ENCODE peak calls at places on chromosomes 2 and 18, in four cellular contexts. H is heart left ventricle, B is AG04450, T is RWPE1. M is an unnamed sample.

GRCh38 chr2:173659522-173659921 is 304.9 kb downstream of the CDCA7 start:
- DNase-seq in H (no peak), B (no peak), T (no peak), M (no peak)

GRCh38 chr18:2451556-2451955 is 119.7 kb downstream of the METTL4 start:
- DNase-seq in H (no peak), B (no peak), T (no peak), M (no peak)

GRCh38 chr2:3299130-3299529 is 78.5 kb downstream of the EIPR1 start:
- DNase-seq in H (peak; percentile 42), B (no peak), T (no peak), M (no peak)

GRCh38 chr18:74420491-74420890 is 36.6 kb downstream of the DIPK1C start:
- DNase-seq in H (peak; percentile 74), B (no peak), T (no peak), M (no peak)

GRCh38 chr18:33751613-33752221 is 173.7 kb downstream of the ASXL3 start:
- DNase-seq in H (no peak), B (no peak), T (no peak), M (peak; percentile 17)

GRCh38 chr2:85746313-85747004 is 7.3 kb upstream of the ATOH8 start:
- DNase-seq in H (no peak), B (no peak), T (no peak), M (no peak)

GRCh38 chr2:55902971-55903370 is 20.6 kb downstream of the EFEMP1 start:
- DNase-seq in H (no peak), B (no peak), T (no peak), M (no peak)

GRCh38 chr2:157620956-157621355 is 7.7 kb downstream of the ACVR1C start:
- DNase-seq in H (no peak), B (no peak), T (no peak), M (no peak)

GRCh38 chr18:75009296-75009695 is 199.6 kb downstream of the PTGR3 start:
- DNase-seq in H (no peak), B (no peak), T (no peak), M (no peak)

GRCh38 chr2:23669413-23670244 is 257.3 kb downstream of the ATAD2B start:
- DNase-seq in H (peak; percentile 81), B (no peak), T (peak; percentile 82), M (peak; percentile 90)

GRCh38 chr2:85164145-85164559 is 31.0 kb downstream of the TCF7L1 start:
- DNase-seq in H (no peak), B (no peak), T (no peak), M (no peak)

GRCh38 chr2:20573611-20574422 is 77.1 kb downstream of the HS1BP3 start:
- DNase-seq in H (no peak), B (peak; percentile 58), T (no peak), M (no peak)

GRCh38 chr2:70418514-70418913 is 116.6 kb upstream of the FAM136A start:
- DNase-seq in H (no peak), B (no peak), T (no peak), M (no peak)

GRCh38 chr2:234996467-234997270 is 44.9 kb downstream of the SH3BP4 start:
- DNase-seq in H (no peak), B (peak; percentile 63), T (no peak), M (peak; percentile 31)

DNA sequence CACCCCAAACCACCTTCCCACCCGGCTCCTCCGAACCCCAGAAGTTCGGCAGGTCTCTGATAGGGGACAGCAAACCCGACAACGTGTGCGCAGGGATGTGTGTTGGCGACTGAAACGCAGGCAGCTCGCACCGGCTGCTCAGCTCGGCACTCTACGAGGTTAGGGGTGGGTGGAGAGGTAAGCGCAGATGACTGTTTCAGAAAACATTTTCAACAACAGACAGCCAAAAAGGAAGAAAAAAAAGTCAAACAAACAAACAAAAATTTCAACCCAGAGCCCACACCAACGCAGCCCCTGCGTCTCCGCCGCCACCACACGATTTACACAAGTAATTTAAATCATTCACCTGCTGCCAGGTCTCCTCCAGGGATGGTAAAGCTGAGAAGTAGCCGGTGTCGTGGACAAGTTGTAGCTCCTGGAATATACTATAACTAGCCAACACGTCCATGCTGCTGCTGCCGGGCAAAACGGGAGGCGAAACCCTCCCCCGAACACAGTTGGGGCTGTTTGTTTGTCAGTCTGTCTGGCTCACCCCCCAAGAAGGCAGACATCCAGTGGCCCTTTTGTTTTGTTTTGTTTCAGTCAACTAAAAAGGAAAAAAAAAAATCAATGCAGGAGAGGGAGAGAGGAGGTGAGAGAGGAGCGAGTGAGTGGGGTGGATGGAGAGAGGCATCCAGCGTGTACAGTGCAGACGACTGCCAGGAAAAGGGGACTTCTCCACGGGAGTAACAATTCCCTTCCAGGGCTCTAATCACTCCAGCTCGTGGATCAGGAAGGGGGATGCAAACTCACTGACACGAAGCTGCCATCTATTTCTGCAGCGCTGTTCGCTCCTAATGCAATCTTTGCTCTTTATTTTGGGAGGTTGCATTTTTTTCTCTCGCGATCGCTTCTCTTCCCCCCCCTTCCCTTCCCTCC is at the start of gene KLF7:
- DNase-seq in H (peak; percentile 74), B (no peak), T (no peak), M (peak; percentile 36)
- TF ChIP-seq CTCF in H (no peak), B (no peak), T (no peak), M (no peak)

GRCh38 chr2:143231257-143231650 is 102.0 kb downstream of the ARHGAP15 start:
- DNase-seq in H (no peak), B (no peak), T (no peak), M (no peak)
- TF ChIP-seq CTCF in H (no peak), B (no peak), T (no peak), M (no peak)

GRCh38 chr2:227360351-227360750 is 18.8 kb downstream of the TM4SF20 start:
- DNase-seq in H (no peak), B (no peak), T (no peak), M (no peak)

GRCh38 chr2:227366861-227367800 is 12.0 kb downstream of the TM4SF20 start:
- DNase-seq in H (no peak), B (peak; percentile 55), T (no peak), M (peak; percentile 93)

GRCh38 chr2:227365833-227366232 is 13.3 kb downstream of the TM4SF20 start:
- DNase-seq in H (no peak), B (no peak), T (no peak), M (no peak)

DNA sequence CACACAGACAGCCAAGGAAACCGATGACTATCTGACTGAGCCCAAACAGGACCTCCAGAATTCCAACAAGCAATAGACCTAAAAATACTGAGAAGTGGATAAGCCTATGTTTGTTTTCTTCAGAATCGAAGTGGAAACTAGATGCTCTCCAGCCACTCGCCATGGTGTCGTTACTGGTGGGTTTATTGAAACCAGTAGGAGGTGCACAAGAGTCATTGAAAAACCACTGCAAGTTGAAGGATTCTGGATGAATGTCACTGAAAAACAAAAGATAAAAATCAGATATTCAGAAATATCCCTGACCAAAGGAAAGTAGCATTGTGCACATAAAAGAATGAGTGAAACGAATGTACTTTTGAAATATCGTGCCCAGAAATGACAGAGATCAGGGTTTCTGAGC is 15.3 kb downstream of the TM4SF20 start:
- DNase-seq in H (no peak), B (no peak), T (no peak), M (peak; percentile 38)
- TF ChIP-seq CTCF in H (peak; percentile 31), B (no peak), T (no peak), M (no peak)

DNA sequence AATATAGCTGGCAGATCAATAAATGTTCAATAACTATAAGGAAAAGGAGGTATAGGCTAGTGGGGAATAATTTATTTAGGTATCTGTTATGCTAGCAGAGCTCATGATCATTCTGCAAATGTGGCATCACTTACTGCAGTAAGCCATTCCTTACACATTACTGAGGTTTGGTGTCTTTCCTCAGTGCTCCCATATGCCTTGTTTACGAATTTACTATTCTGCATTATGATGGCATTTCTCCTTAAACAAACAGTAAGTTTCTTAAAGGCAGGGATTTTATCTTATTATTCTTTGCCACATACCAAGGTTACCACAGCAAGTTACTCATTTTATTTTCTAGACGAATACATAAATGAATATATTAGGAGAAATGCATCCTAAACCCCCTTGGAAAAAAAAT is 88.4 kb downstream of the DSEL start:
- DNase-seq in H (no peak), B (no peak), T (no peak), M (no peak)
- TF ChIP-seq CTCF in H (no peak), B (no peak), T (no peak), M (no peak)

GRCh38 chr2:61995515-61995914 is 90.0 kb downstream of the COMMD1 start:
- DNase-seq in H (no peak), B (no peak), T (no peak), M (no peak)

GRCh38 chr2:61995059-61995458 is 89.6 kb downstream of the COMMD1 start:
- DNase-seq in H (no peak), B (no peak), T (no peak), M (no peak)

GRCh38 chr2:61988462-61989366 is 83.2 kb downstream of the COMMD1 start:
- DNase-seq in H (no peak), B (no peak), T (no peak), M (peak; percentile 45)

DNA sequence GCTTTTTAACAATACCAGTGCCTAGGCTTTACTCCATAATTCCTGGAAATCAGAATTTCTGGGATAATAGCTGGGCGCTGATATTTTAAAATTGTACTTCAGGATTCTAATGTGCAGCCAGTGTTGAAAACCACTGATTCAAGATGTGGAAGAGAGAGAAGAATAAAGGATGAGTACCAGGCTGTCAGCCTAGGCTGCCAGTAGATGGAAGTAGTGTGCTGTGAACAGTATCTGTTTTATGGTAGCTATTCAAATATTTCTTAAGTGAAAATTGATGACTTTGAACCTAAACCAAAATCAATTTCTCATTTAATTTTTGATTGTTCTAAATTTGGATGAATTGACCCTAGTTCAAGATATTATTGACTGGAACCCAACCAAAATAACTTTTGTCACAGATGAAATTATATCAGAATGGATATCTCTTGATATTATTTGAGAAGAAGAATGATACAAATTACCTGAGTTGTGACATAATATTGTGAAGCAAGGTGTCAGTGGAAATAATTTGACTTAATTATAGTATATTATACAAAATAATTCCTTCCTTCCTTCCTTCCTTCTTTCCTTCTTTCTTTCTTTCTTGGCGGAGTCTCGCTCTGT is 88.0 kb downstream of the COMMD1 start:
- DNase-seq in H (no peak), B (peak; percentile 11), T (peak; percentile 50), M (peak; percentile 54)
- TF ChIP-seq CTCF in H (peak; percentile 55), B (peak; percentile 80), T (peak; percentile 55), M (peak; percentile 67)

DNA sequence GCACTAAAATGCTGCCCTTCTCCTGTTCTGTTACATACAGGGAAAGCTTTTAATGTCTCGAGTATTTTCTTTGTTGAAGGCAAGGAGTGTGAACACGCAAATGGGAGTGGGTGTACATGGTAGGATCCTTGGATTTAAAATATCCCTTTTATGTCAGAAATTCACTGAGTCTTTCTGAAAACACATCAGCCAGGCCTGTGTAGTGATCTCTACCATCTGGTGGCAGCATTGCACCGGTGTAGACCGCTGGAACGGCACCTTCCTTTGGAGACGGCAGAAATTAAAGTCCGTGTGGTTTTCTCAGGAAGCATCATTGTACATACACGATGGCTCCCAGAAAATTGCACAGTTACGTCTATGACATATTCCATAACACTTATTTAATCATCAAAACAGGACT is 515.8 kb downstream of the GALR1 start:
- DNase-seq in H (no peak), B (no peak), T (peak; percentile 7), M (peak; percentile 28)
- TF ChIP-seq CTCF in H (peak; percentile 23), B (no peak), T (peak; percentile 54), M (peak; percentile 40)

DNA sequence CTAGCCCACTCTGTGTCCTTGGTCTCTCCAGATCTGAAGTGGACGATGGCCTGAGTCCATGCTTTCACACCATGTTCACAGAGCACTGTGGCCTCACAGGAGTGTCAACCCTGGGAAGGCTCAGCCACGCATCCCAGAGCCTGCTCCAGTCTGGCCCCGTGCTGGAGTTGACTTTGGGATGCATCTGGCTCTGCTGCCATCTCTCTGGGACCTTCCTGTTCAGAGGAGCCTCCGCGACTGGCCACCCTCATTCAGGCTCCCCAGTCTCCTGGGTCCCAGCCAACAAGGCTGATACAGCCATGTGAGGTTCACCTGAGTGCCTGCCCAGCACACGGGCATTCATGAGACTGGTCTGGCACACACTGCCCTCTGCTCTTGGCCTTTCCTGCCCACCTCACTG is 199.7 kb upstream of the RAB6C start:
- DNase-seq in H (no peak), B (no peak), T (no peak), M (no peak)
- TF ChIP-seq CTCF in H (no peak), B (no peak), T (no peak), M (no peak)